ENCODE peak calls at places on chromosomes 16 and 17, in seven cellular contexts. One of them, this sample, is unnamed.

GRCh38 chr17:77366558-77367245 is 225.9 kb downstream of the SEC14L1 start:
- DNase-seq in CD4-positive, alpha-beta T cell: no peak
- DNase-seq in fibroblast of lung: peak
- DNase-seq in colonic mucosa: peak
- DNase-seq in upper lobe of right lung: no peak
- DNase-seq in heart right ventricle: no peak
- DNase-seq in SJCRH30: peak
- DNase-seq in this sample: no peak

GRCh38 chr16:80689487-80689886 is 114.9 kb downstream of the CDYL2 start:
- DNase-seq in CD4-positive, alpha-beta T cell: no peak
- DNase-seq in fibroblast of lung: no peak
- DNase-seq in colonic mucosa: no peak
- DNase-seq in upper lobe of right lung: no peak
- DNase-seq in heart right ventricle: no peak
- DNase-seq in SJCRH30: no peak
- DNase-seq in this sample: no peak

GRCh38 chr16:89982318-89982717 is 33.8 kb downstream of the DEF8 start:
- DNase-seq in CD4-positive, alpha-beta T cell: no peak
- DNase-seq in fibroblast of lung: no peak
- DNase-seq in colonic mucosa: no peak
- DNase-seq in upper lobe of right lung: no peak
- DNase-seq in heart right ventricle: no peak
- DNase-seq in SJCRH30: no peak
- DNase-seq in this sample: no peak

GRCh38 chr17:29930399-29931010 is 477 bp upstream of the SSH2 start:
- DNase-seq in CD4-positive, alpha-beta T cell: peak
- DNase-seq in fibroblast of lung: peak
- DNase-seq in colonic mucosa: peak
- DNase-seq in upper lobe of right lung: no peak
- DNase-seq in heart right ventricle: no peak
- DNase-seq in SJCRH30: no peak
- DNase-seq in this sample: no peak

GRCh38 chr17:35127751-35128514 is 6.5 kb downstream of the FNDC8 start:
- DNase-seq in CD4-positive, alpha-beta T cell: no peak
- DNase-seq in fibroblast of lung: peak
- DNase-seq in colonic mucosa: no peak
- DNase-seq in upper lobe of right lung: no peak
- DNase-seq in heart right ventricle: no peak
- DNase-seq in SJCRH30: no peak
- DNase-seq in this sample: no peak

GRCh38 chr16:74034862-74035261 is 261.8 kb upstream of the PSMD7 start:
- DNase-seq in CD4-positive, alpha-beta T cell: no peak
- DNase-seq in fibroblast of lung: peak
- DNase-seq in colonic mucosa: peak
- DNase-seq in upper lobe of right lung: no peak
- DNase-seq in heart right ventricle: no peak
- DNase-seq in SJCRH30: peak
- DNase-seq in this sample: no peak

GRCh38 chr17:51152766-51153209 is 571 bp upstream of the NME1 start:
- DNase-seq in CD4-positive, alpha-beta T cell: no peak
- DNase-seq in fibroblast of lung: peak
- DNase-seq in colonic mucosa: peak
- DNase-seq in upper lobe of right lung: no peak
- DNase-seq in heart right ventricle: no peak
- DNase-seq in SJCRH30: peak
- DNase-seq in this sample: no peak

GRCh38 chr17:42679492-42680330 is 1.9 kb downstream of the CCR10 start:
- DNase-seq in CD4-positive, alpha-beta T cell: peak
- DNase-seq in fibroblast of lung: peak
- DNase-seq in colonic mucosa: peak
- DNase-seq in upper lobe of right lung: peak
- DNase-seq in heart right ventricle: peak
- DNase-seq in SJCRH30: peak
- DNase-seq in this sample: peak

GRCh38 chr16:8936421-8936820 is 27.3 kb downstream of the USP7 start:
- DNase-seq in CD4-positive, alpha-beta T cell: peak
- DNase-seq in fibroblast of lung: peak
- DNase-seq in colonic mucosa: no peak
- DNase-seq in upper lobe of right lung: no peak
- DNase-seq in heart right ventricle: no peak
- DNase-seq in SJCRH30: peak
- DNase-seq in this sample: peak

GRCh38 chr17:65674246-65675045 is 113.0 kb upstream of the AXIN2 start:
- DNase-seq in CD4-positive, alpha-beta T cell: no peak
- DNase-seq in fibroblast of lung: peak
- DNase-seq in colonic mucosa: no peak
- DNase-seq in upper lobe of right lung: no peak
- DNase-seq in heart right ventricle: no peak
- DNase-seq in SJCRH30: no peak
- DNase-seq in this sample: no peak

GRCh38 chr17:78289802-78290363 is 58.5 kb downstream of the TMEM235 start:
- DNase-seq in CD4-positive, alpha-beta T cell: peak
- DNase-seq in fibroblast of lung: peak
- DNase-seq in colonic mucosa: peak
- DNase-seq in upper lobe of right lung: peak
- DNase-seq in heart right ventricle: peak
- DNase-seq in SJCRH30: peak
- DNase-seq in this sample: peak

GRCh38 chr17:52297230-52298010 is 138.9 kb upstream of the CA10 start:
- DNase-seq in CD4-positive, alpha-beta T cell: no peak
- DNase-seq in fibroblast of lung: no peak
- DNase-seq in colonic mucosa: no peak
- DNase-seq in upper lobe of right lung: no peak
- DNase-seq in heart right ventricle: no peak
- DNase-seq in SJCRH30: no peak
- DNase-seq in this sample: no peak

GRCh38 chr17:61384384-61385090 is 15.1 kb upstream of the TBX2 start:
- DNase-seq in CD4-positive, alpha-beta T cell: no peak
- DNase-seq in fibroblast of lung: no peak
- DNase-seq in colonic mucosa: no peak
- DNase-seq in upper lobe of right lung: no peak
- DNase-seq in heart right ventricle: no peak
- DNase-seq in SJCRH30: peak
- DNase-seq in this sample: no peak

GRCh38 chr17:39903158-39903884 is 15.1 kb downstream of the GSDMB start:
- DNase-seq in CD4-positive, alpha-beta T cell: no peak
- DNase-seq in fibroblast of lung: no peak
- DNase-seq in colonic mucosa: no peak
- DNase-seq in upper lobe of right lung: no peak
- DNase-seq in heart right ventricle: no peak
- DNase-seq in SJCRH30: no peak
- DNase-seq in this sample: no peak

GRCh38 chr17:63150994-63151464 is 185.0 kb downstream of the TANC2 start:
- DNase-seq in CD4-positive, alpha-beta T cell: no peak
- DNase-seq in fibroblast of lung: peak
- DNase-seq in colonic mucosa: no peak
- DNase-seq in upper lobe of right lung: no peak
- DNase-seq in heart right ventricle: no peak
- DNase-seq in SJCRH30: peak
- DNase-seq in this sample: no peak

GRCh38 chr16:84647830-84648594 is at the start of gene KLHL36:
- DNase-seq in CD4-positive, alpha-beta T cell: peak
- DNase-seq in fibroblast of lung: peak
- DNase-seq in colonic mucosa: peak
- DNase-seq in upper lobe of right lung: peak
- DNase-seq in heart right ventricle: peak
- DNase-seq in SJCRH30: peak
- DNase-seq in this sample: peak
- H3K27ac ChIP-seq in CD4-positive, alpha-beta T cell: peak
- H3K27ac ChIP-seq in fibroblast of lung: peak
- H3K27ac ChIP-seq in colonic mucosa: peak
- H3K27ac ChIP-seq in upper lobe of right lung: peak
- H3K27ac ChIP-seq in heart right ventricle: peak
- H3K27ac ChIP-seq in SJCRH30: no peak
- H3K27ac ChIP-seq in this sample: peak

GRCh38 chr17:64202683-64203430 is 60.2 kb downstream of the TEX2 start:
- DNase-seq in CD4-positive, alpha-beta T cell: no peak
- DNase-seq in fibroblast of lung: no peak
- DNase-seq in colonic mucosa: no peak
- DNase-seq in upper lobe of right lung: no peak
- DNase-seq in heart right ventricle: no peak
- DNase-seq in SJCRH30: peak
- DNase-seq in this sample: no peak
- H3K27ac ChIP-seq in CD4-positive, alpha-beta T cell: no peak
- H3K27ac ChIP-seq in fibroblast of lung: no peak
- H3K27ac ChIP-seq in colonic mucosa: no peak
- H3K27ac ChIP-seq in upper lobe of right lung: no peak
- H3K27ac ChIP-seq in heart right ventricle: peak
- H3K27ac ChIP-seq in SJCRH30: peak
- H3K27ac ChIP-seq in this sample: no peak

GRCh38 chr16:11835891-11836652 is 15.3 kb downstream of the RSL1D1 start:
- DNase-seq in CD4-positive, alpha-beta T cell: no peak
- DNase-seq in fibroblast of lung: peak
- DNase-seq in colonic mucosa: no peak
- DNase-seq in upper lobe of right lung: peak
- DNase-seq in heart right ventricle: no peak
- DNase-seq in SJCRH30: peak
- DNase-seq in this sample: no peak

GRCh38 chr16:11836653-11837244 is 14.6 kb downstream of the RSL1D1 start:
- DNase-seq in CD4-positive, alpha-beta T cell: no peak
- DNase-seq in fibroblast of lung: peak
- DNase-seq in colonic mucosa: no peak
- DNase-seq in upper lobe of right lung: no peak
- DNase-seq in heart right ventricle: no peak
- DNase-seq in SJCRH30: peak
- DNase-seq in this sample: no peak

GRCh38 chr16:11833951-11834695 is 17.2 kb downstream of the RSL1D1 start:
- DNase-seq in CD4-positive, alpha-beta T cell: no peak
- DNase-seq in fibroblast of lung: peak
- DNase-seq in colonic mucosa: no peak
- DNase-seq in upper lobe of right lung: no peak
- DNase-seq in heart right ventricle: no peak
- DNase-seq in SJCRH30: peak
- DNase-seq in this sample: no peak

GRCh38 chr16:11841026-11841425 is 10.3 kb downstream of the RSL1D1 start:
- DNase-seq in CD4-positive, alpha-beta T cell: no peak
- DNase-seq in fibroblast of lung: no peak
- DNase-seq in colonic mucosa: no peak
- DNase-seq in upper lobe of right lung: no peak
- DNase-seq in heart right ventricle: no peak
- DNase-seq in SJCRH30: no peak
- DNase-seq in this sample: no peak

DNA sequence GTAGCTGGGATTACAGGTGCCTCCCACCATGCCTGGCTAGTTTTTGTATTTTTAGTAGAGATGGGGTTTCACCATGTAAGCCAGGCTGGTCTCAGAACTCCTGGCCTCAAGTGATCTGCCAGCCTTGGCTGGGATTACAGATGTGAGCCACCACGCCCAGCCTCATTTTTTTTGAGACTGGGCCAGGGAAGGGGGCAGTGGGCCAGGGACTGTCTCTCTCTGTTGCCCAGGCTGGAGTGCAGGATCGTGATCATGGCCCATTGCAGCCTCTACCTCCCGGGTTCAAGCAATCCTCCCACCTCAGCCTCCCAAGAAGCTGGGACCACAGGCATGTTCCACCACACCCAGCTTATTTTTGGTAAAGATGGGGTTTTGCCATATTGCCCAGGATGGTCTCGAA is 16.0 kb downstream of the RSL1D1 start:
- DNase-seq in CD4-positive, alpha-beta T cell: no peak
- DNase-seq in fibroblast of lung: no peak
- DNase-seq in colonic mucosa: no peak
- DNase-seq in upper lobe of right lung: peak
- DNase-seq in heart right ventricle: no peak
- DNase-seq in SJCRH30: no peak
- DNase-seq in this sample: no peak
- H3K27ac ChIP-seq in CD4-positive, alpha-beta T cell: no peak
- H3K27ac ChIP-seq in fibroblast of lung: no peak
- H3K27ac ChIP-seq in colonic mucosa: no peak
- H3K27ac ChIP-seq in upper lobe of right lung: no peak
- H3K27ac ChIP-seq in heart right ventricle: no peak
- H3K27ac ChIP-seq in SJCRH30: peak
- H3K27ac ChIP-seq in this sample: no peak

GRCh38 chr16:5028950-5029475 is 4.7 kb downstream of the NAGPA start:
- DNase-seq in CD4-positive, alpha-beta T cell: no peak
- DNase-seq in fibroblast of lung: no peak
- DNase-seq in colonic mucosa: no peak
- DNase-seq in upper lobe of right lung: no peak
- DNase-seq in heart right ventricle: no peak
- DNase-seq in SJCRH30: no peak
- DNase-seq in this sample: no peak
- H3K27ac ChIP-seq in CD4-positive, alpha-beta T cell: no peak
- H3K27ac ChIP-seq in fibroblast of lung: no peak
- H3K27ac ChIP-seq in colonic mucosa: no peak
- H3K27ac ChIP-seq in upper lobe of right lung: no peak
- H3K27ac ChIP-seq in heart right ventricle: no peak
- H3K27ac ChIP-seq in SJCRH30: no peak
- H3K27ac ChIP-seq in this sample: no peak